ENCODE peak calls at places on chromosomes 4 and X, in ten cellular contexts. One of them, this sample, is unnamed.
A peak's percentile ranks its signal among the peaks of the same experiment; 100 is the strongest.

GRCh38 chr4:87565746-87566145 is 36.6 kb upstream of the SPARCL1 start:
- DNase-seq in cardiac muscle cell: no peak
- DNase-seq in posterior cingulate gyrus: no peak
- DNase-seq in adipocyte: no peak
- DNase-seq in activated T-helper 1 cell treated with anti-CD3 and anti-CD28 coated beads, Interleukin-2, amount 50 U/mL, for 16 hours: no peak
- DNase-seq in anterior cingulate cortex: no peak
- DNase-seq in A549: no peak
- DNase-seq in dermis microvascular lymphatic vessel endothelial cell: no peak
- DNase-seq in HFF-Myc: no peak
- DNase-seq in stimulated activated CD8-positive, alpha-beta memory T cell treated with anti-CD3 and anti-CD28 coated beads, Interleukin-4, amount 100 ng/mL, for 24 hours: no peak
- DNase-seq in this sample: no peak

GRCh38 chr4:101695176-101695575 is 95.4 kb upstream of the BANK1 start:
- DNase-seq in activated T-helper 1 cell treated with anti-CD3 and anti-CD28 coated beads, Interleukin-2, amount 50 U/mL, for 16 hours: no peak
- DNase-seq in anterior cingulate cortex: no peak
- DNase-seq in A549: no peak
- DNase-seq in adipocyte: no peak
- DNase-seq in HFF-Myc: no peak
- DNase-seq in dermis microvascular lymphatic vessel endothelial cell: no peak
- DNase-seq in cardiac muscle cell: no peak
- DNase-seq in posterior cingulate gyrus: no peak
- DNase-seq in stimulated activated CD8-positive, alpha-beta memory T cell treated with anti-CD3 and anti-CD28 coated beads, Interleukin-4, amount 100 ng/mL, for 24 hours: no peak
- DNase-seq in this sample: no peak

GRCh38 chrX:19613645-19614323 is 98.5 kb upstream of the MAP3K15 start:
- DNase-seq in HFF-Myc: no peak
- DNase-seq in stimulated activated CD8-positive, alpha-beta memory T cell treated with anti-CD3 and anti-CD28 coated beads, Interleukin-4, amount 100 ng/mL, for 24 hours: no peak
- DNase-seq in adipocyte: no peak
- DNase-seq in activated T-helper 1 cell treated with anti-CD3 and anti-CD28 coated beads, Interleukin-2, amount 50 U/mL, for 16 hours: no peak
- DNase-seq in anterior cingulate cortex: no peak
- DNase-seq in cardiac muscle cell: no peak
- DNase-seq in A549: no peak
- DNase-seq in dermis microvascular lymphatic vessel endothelial cell: no peak
- DNase-seq in posterior cingulate gyrus: no peak
- DNase-seq in this sample: no peak

GRCh38 chr4:158254328-158254727 is 44.0 kb downstream of the TMEM144 start:
- DNase-seq in anterior cingulate cortex: no peak
- DNase-seq in adipocyte: no peak
- DNase-seq in A549: no peak
- DNase-seq in stimulated activated CD8-positive, alpha-beta memory T cell treated with anti-CD3 and anti-CD28 coated beads, Interleukin-4, amount 100 ng/mL, for 24 hours: no peak
- DNase-seq in cardiac muscle cell: no peak
- DNase-seq in dermis microvascular lymphatic vessel endothelial cell: no peak
- DNase-seq in activated T-helper 1 cell treated with anti-CD3 and anti-CD28 coated beads, Interleukin-2, amount 50 U/mL, for 16 hours: no peak
- DNase-seq in posterior cingulate gyrus: no peak
- DNase-seq in HFF-Myc: no peak
- DNase-seq in this sample: no peak

GRCh38 chr4:173505924-173506779 is 23.9 kb downstream of the HAND2 start:
- DNase-seq in adipocyte: peak; percentile 77
- DNase-seq in stimulated activated CD8-positive, alpha-beta memory T cell treated with anti-CD3 and anti-CD28 coated beads, Interleukin-4, amount 100 ng/mL, for 24 hours: no peak
- DNase-seq in activated T-helper 1 cell treated with anti-CD3 and anti-CD28 coated beads, Interleukin-2, amount 50 U/mL, for 16 hours: no peak
- DNase-seq in cardiac muscle cell: peak; percentile 77
- DNase-seq in A549: peak; percentile 57
- DNase-seq in anterior cingulate cortex: no peak
- DNase-seq in HFF-Myc: no peak
- DNase-seq in posterior cingulate gyrus: no peak
- DNase-seq in dermis microvascular lymphatic vessel endothelial cell: no peak
- DNase-seq in this sample: peak; percentile 50

GRCh38 chr4:94714761-94715160 is 43.0 kb upstream of the BMPR1B start:
- DNase-seq in stimulated activated CD8-positive, alpha-beta memory T cell treated with anti-CD3 and anti-CD28 coated beads, Interleukin-4, amount 100 ng/mL, for 24 hours: no peak
- DNase-seq in A549: no peak
- DNase-seq in adipocyte: peak; percentile 59
- DNase-seq in dermis microvascular lymphatic vessel endothelial cell: no peak
- DNase-seq in posterior cingulate gyrus: no peak
- DNase-seq in cardiac muscle cell: peak; percentile 29
- DNase-seq in HFF-Myc: no peak
- DNase-seq in anterior cingulate cortex: no peak
- DNase-seq in activated T-helper 1 cell treated with anti-CD3 and anti-CD28 coated beads, Interleukin-2, amount 50 U/mL, for 16 hours: no peak
- DNase-seq in this sample: peak; percentile 98

GRCh38 chr4:6918345-6918744 is 8.7 kb downstream of the TBC1D14 start:
- DNase-seq in cardiac muscle cell: no peak
- DNase-seq in stimulated activated CD8-positive, alpha-beta memory T cell treated with anti-CD3 and anti-CD28 coated beads, Interleukin-4, amount 100 ng/mL, for 24 hours: no peak
- DNase-seq in A549: no peak
- DNase-seq in HFF-Myc: no peak
- DNase-seq in anterior cingulate cortex: no peak
- DNase-seq in activated T-helper 1 cell treated with anti-CD3 and anti-CD28 coated beads, Interleukin-2, amount 50 U/mL, for 16 hours: no peak
- DNase-seq in adipocyte: no peak
- DNase-seq in dermis microvascular lymphatic vessel endothelial cell: no peak
- DNase-seq in posterior cingulate gyrus: no peak
- DNase-seq in this sample: no peak

GRCh38 chr4:67933755-67934154 is 29.5 kb downstream of the TMPRSS11A start:
- DNase-seq in cardiac muscle cell: peak; percentile 11
- DNase-seq in HFF-Myc: no peak
- DNase-seq in dermis microvascular lymphatic vessel endothelial cell: no peak
- DNase-seq in A549: no peak
- DNase-seq in adipocyte: no peak
- DNase-seq in activated T-helper 1 cell treated with anti-CD3 and anti-CD28 coated beads, Interleukin-2, amount 50 U/mL, for 16 hours: no peak
- DNase-seq in stimulated activated CD8-positive, alpha-beta memory T cell treated with anti-CD3 and anti-CD28 coated beads, Interleukin-4, amount 100 ng/mL, for 24 hours: no peak
- DNase-seq in anterior cingulate cortex: no peak
- DNase-seq in posterior cingulate gyrus: no peak
- DNase-seq in this sample: no peak

GRCh38 chr4:161856711-161857326 is 307.0 kb downstream of the FSTL5 start:
- DNase-seq in activated T-helper 1 cell treated with anti-CD3 and anti-CD28 coated beads, Interleukin-2, amount 50 U/mL, for 16 hours: no peak
- DNase-seq in A549: no peak
- DNase-seq in posterior cingulate gyrus: no peak
- DNase-seq in HFF-Myc: no peak
- DNase-seq in cardiac muscle cell: no peak
- DNase-seq in stimulated activated CD8-positive, alpha-beta memory T cell treated with anti-CD3 and anti-CD28 coated beads, Interleukin-4, amount 100 ng/mL, for 24 hours: no peak
- DNase-seq in adipocyte: peak; percentile 44
- DNase-seq in dermis microvascular lymphatic vessel endothelial cell: no peak
- DNase-seq in anterior cingulate cortex: no peak
- DNase-seq in this sample: no peak

GRCh38 chr4:8818063-8818881 is 53.4 kb downstream of the HMX1 start:
- DNase-seq in activated T-helper 1 cell treated with anti-CD3 and anti-CD28 coated beads, Interleukin-2, amount 50 U/mL, for 16 hours: no peak
- DNase-seq in anterior cingulate cortex: no peak
- DNase-seq in A549: no peak
- DNase-seq in HFF-Myc: no peak
- DNase-seq in cardiac muscle cell: no peak
- DNase-seq in adipocyte: no peak
- DNase-seq in dermis microvascular lymphatic vessel endothelial cell: no peak
- DNase-seq in posterior cingulate gyrus: no peak
- DNase-seq in stimulated activated CD8-positive, alpha-beta memory T cell treated with anti-CD3 and anti-CD28 coated beads, Interleukin-4, amount 100 ng/mL, for 24 hours: no peak
- DNase-seq in this sample: no peak

GRCh38 chr4:37693450-37694190 is 7.4 kb upstream of the RELL1 start:
- DNase-seq in posterior cingulate gyrus: no peak
- DNase-seq in cardiac muscle cell: peak; percentile 78
- DNase-seq in A549: peak; percentile 10
- DNase-seq in dermis microvascular lymphatic vessel endothelial cell: no peak
- DNase-seq in HFF-Myc: peak; percentile 59
- DNase-seq in anterior cingulate cortex: no peak
- DNase-seq in stimulated activated CD8-positive, alpha-beta memory T cell treated with anti-CD3 and anti-CD28 coated beads, Interleukin-4, amount 100 ng/mL, for 24 hours: no peak
- DNase-seq in adipocyte: peak; percentile 61
- DNase-seq in activated T-helper 1 cell treated with anti-CD3 and anti-CD28 coated beads, Interleukin-2, amount 50 U/mL, for 16 hours: no peak
- DNase-seq in this sample: peak; percentile 79

GRCh38 chrX:13022926-13023325 is 21.5 kb downstream of the FAM9C start:
- DNase-seq in cardiac muscle cell: no peak
- DNase-seq in stimulated activated CD8-positive, alpha-beta memory T cell treated with anti-CD3 and anti-CD28 coated beads, Interleukin-4, amount 100 ng/mL, for 24 hours: no peak
- DNase-seq in activated T-helper 1 cell treated with anti-CD3 and anti-CD28 coated beads, Interleukin-2, amount 50 U/mL, for 16 hours: no peak
- DNase-seq in posterior cingulate gyrus: no peak
- DNase-seq in A549: no peak
- DNase-seq in dermis microvascular lymphatic vessel endothelial cell: no peak
- DNase-seq in HFF-Myc: no peak
- DNase-seq in adipocyte: no peak
- DNase-seq in anterior cingulate cortex: no peak
- DNase-seq in this sample: no peak

GRCh38 chr4:149264093-149264733 is 551.4 kb downstream of the IQCM start:
- DNase-seq in A549: no peak
- DNase-seq in dermis microvascular lymphatic vessel endothelial cell: peak; percentile 39
- DNase-seq in HFF-Myc: peak; percentile 19
- DNase-seq in stimulated activated CD8-positive, alpha-beta memory T cell treated with anti-CD3 and anti-CD28 coated beads, Interleukin-4, amount 100 ng/mL, for 24 hours: no peak
- DNase-seq in posterior cingulate gyrus: no peak
- DNase-seq in anterior cingulate cortex: no peak
- DNase-seq in activated T-helper 1 cell treated with anti-CD3 and anti-CD28 coated beads, Interleukin-2, amount 50 U/mL, for 16 hours: no peak
- DNase-seq in cardiac muscle cell: peak; percentile 67
- DNase-seq in adipocyte: peak; percentile 76
- DNase-seq in this sample: peak; percentile 67

GRCh38 chr4:145533011-145533410 is 51.4 kb downstream of the SMAD1 start:
- DNase-seq in anterior cingulate cortex: no peak
- DNase-seq in dermis microvascular lymphatic vessel endothelial cell: no peak
- DNase-seq in adipocyte: no peak
- DNase-seq in HFF-Myc: no peak
- DNase-seq in A549: no peak
- DNase-seq in cardiac muscle cell: no peak
- DNase-seq in posterior cingulate gyrus: no peak
- DNase-seq in activated T-helper 1 cell treated with anti-CD3 and anti-CD28 coated beads, Interleukin-2, amount 50 U/mL, for 16 hours: no peak
- DNase-seq in stimulated activated CD8-positive, alpha-beta memory T cell treated with anti-CD3 and anti-CD28 coated beads, Interleukin-4, amount 100 ng/mL, for 24 hours: no peak
- DNase-seq in this sample: peak; percentile 39

GRCh38 chr4:48483777-48484493 is 792 bp downstream of the SLC10A4 start:
- DNase-seq in A549: no peak
- DNase-seq in stimulated activated CD8-positive, alpha-beta memory T cell treated with anti-CD3 and anti-CD28 coated beads, Interleukin-4, amount 100 ng/mL, for 24 hours: no peak
- DNase-seq in HFF-Myc: no peak
- DNase-seq in activated T-helper 1 cell treated with anti-CD3 and anti-CD28 coated beads, Interleukin-2, amount 50 U/mL, for 16 hours: no peak
- DNase-seq in posterior cingulate gyrus: no peak
- DNase-seq in dermis microvascular lymphatic vessel endothelial cell: no peak
- DNase-seq in cardiac muscle cell: no peak
- DNase-seq in anterior cingulate cortex: no peak
- DNase-seq in adipocyte: no peak
- DNase-seq in this sample: no peak

GRCh38 chr4:118765399-118765798 is 70.5 kb downstream of the SEC24D start:
- DNase-seq in activated T-helper 1 cell treated with anti-CD3 and anti-CD28 coated beads, Interleukin-2, amount 50 U/mL, for 16 hours: no peak
- DNase-seq in HFF-Myc: peak; percentile 99
- DNase-seq in adipocyte: peak; percentile 96
- DNase-seq in A549: peak; percentile 17
- DNase-seq in stimulated activated CD8-positive, alpha-beta memory T cell treated with anti-CD3 and anti-CD28 coated beads, Interleukin-4, amount 100 ng/mL, for 24 hours: no peak
- DNase-seq in dermis microvascular lymphatic vessel endothelial cell: no peak
- DNase-seq in posterior cingulate gyrus: no peak
- DNase-seq in anterior cingulate cortex: no peak
- DNase-seq in cardiac muscle cell: peak; percentile 97
- DNase-seq in this sample: peak; percentile 99

GRCh38 chrX:46865281-46865680 is 28.4 kb downstream of the RP2 start:
- DNase-seq in activated T-helper 1 cell treated with anti-CD3 and anti-CD28 coated beads, Interleukin-2, amount 50 U/mL, for 16 hours: no peak
- DNase-seq in anterior cingulate cortex: no peak
- DNase-seq in posterior cingulate gyrus: no peak
- DNase-seq in adipocyte: peak; percentile 44
- DNase-seq in stimulated activated CD8-positive, alpha-beta memory T cell treated with anti-CD3 and anti-CD28 coated beads, Interleukin-4, amount 100 ng/mL, for 24 hours: no peak
- DNase-seq in HFF-Myc: peak; percentile 20
- DNase-seq in A549: peak; percentile 33
- DNase-seq in dermis microvascular lymphatic vessel endothelial cell: peak; percentile 70
- DNase-seq in cardiac muscle cell: peak; percentile 46
- DNase-seq in this sample: peak; percentile 40

This sample was measured in AG10803.